ENCODE peak calls at places on chromosomes 13 and 19, in five cellular contexts. D is fibroblast of the aortic adventitia, R is uterus, J is fibroblast of lung, M is thoracic aorta. T is an unnamed sample.

GRCh38 chr13:48634631-48635030 is 19.1 kb upstream of the CYSLTR2 start:
- DNase-seq in D (no peak), R (no peak), J (no peak), M (no peak), T (no peak)

GRCh38 chr13:40589285-40590109 is 76.9 kb downstream of the FOXO1 start:
- DNase-seq in D (peak; percentile 52), R (no peak), J (peak; percentile 49), M (no peak), T (peak; percentile 67)

GRCh38 chr19:29672933-29673336 is 7.7 kb downstream of the PLEKHF1 start:
- DNase-seq in D (no peak), R (no peak), J (no peak), M (no peak), T (no peak)

GRCh38 chr13:76638160-76638559 is 248.0 kb downstream of the KCTD12 start:
- DNase-seq in D (no peak), R (no peak), J (no peak), M (no peak), T (no peak)

GRCh38 chr19:21463449-21464105 is 41.8 kb upstream of the ZNF429 start:
- DNase-seq in D (no peak), R (no peak), J (peak; percentile 33), M (no peak), T (no peak)

GRCh38 chr19:16875584-16876555 is 12.9 kb upstream of the F2RL3 start:
- DNase-seq in D (no peak), R (no peak), J (no peak), M (no peak), T (no peak)

GRCh38 chr13:109773276-109773675 is 13.1 kb downstream of the IRS2 start:
- DNase-seq in D (no peak), R (no peak), J (no peak), M (no peak), T (no peak)

GRCh38 chr13:51675385-51675784 is 91.1 kb downstream of the WDFY2 start:
- DNase-seq in D (no peak), R (no peak), J (no peak), M (no peak), T (no peak)

GRCh38 chr13:42883771-42884170 is 102.4 kb downstream of the FAM216B start:
- DNase-seq in D (peak; percentile 46), R (no peak), J (peak; percentile 61), M (no peak), T (peak; percentile 59)
- TF ChIP-seq CTCF in D (no peak), R (no peak), J (no peak), M (no peak), T (peak; percentile 15)

DNA sequence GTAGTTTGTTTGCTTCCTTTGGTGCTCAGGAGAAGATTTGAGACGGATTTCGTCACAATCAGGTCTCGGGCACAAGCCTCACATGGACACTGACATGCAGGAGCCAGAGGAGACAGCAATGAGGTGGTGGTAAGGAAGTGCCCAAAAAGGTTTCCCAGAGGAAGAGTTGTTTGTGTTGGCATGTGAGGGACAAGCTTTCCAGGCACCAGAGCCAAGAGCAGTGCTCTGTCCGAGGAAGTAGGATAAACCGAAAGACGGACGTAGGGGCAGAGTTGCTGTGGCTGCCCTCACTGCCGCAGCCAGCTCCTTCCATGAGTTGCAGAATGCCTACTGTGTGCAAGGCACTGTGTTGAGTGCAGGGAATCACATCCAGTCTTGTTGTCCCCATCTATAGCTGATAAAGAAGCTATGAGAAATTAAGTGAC is 27.7 kb downstream of the SAE1 start:
- DNase-seq in D (no peak), R (peak; percentile 19), J (no peak), M (no peak), T (no peak)
- H3K4me3 ChIP-seq in D (no peak overlapping the region), R (no peak overlapping the region), J (no peak overlapping the region), M (peak overlapping the region; percentile 28), T (no peak overlapping the region)

DNA sequence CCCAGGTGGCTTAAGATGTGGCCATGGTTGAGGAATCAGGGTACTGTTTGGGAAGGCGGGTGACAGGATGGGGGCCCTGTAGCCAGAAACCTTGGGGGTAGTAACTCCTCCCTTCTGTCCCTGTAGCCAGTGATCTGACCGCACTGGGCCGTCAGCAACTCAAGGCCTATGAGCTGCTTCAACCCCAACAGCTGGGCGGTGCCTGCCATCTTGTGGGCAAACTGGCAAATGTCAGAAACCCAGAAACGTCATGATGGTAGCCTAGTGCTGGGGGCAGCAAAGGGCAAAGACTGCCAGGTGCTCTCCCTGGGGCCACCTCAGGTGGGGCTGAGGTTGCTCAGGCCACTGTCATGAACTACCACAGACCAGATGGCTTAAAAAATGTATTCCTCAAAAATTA is 3.5 kb downstream of the COPE start:
- DNase-seq in D (peak; percentile 38), R (no peak), J (peak; percentile 47), M (no peak), T (peak; percentile 49)
- TF ChIP-seq CTCF in D (peak; percentile 25), R (peak; percentile 20), J (peak; percentile 17), M (no peak), T (peak; percentile 34)

DNA sequence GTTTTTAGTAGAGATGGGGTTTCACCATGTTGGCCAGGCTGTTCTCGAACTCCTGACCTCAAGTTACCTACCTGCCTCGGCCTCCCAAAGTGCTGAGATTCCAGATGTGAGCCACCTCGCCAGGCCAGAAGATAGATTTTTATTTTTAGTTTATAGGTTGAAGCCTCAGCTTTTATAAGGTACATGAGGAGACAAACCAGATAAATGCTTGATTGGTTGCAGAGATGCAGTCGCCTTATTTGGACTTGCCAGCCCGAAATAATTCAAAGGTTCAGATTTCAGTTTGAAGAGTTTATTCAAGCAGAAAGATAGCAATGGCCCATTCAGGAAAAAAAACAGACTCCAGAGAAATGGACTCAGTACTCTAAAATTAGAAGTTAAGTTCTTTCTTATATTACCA is 3.1 kb downstream of the ZNF69 start:
- DNase-seq in D (no peak), R (no peak), J (no peak), M (no peak), T (no peak)
- H3K4me3 ChIP-seq in D (no peak overlapping the region), R (no peak overlapping the region), J (no peak overlapping the region), M (no peak overlapping the region), T (no peak overlapping the region)

GRCh38 chr19:55468054-55468393 is 3.5 kb upstream of the C19orf85 start:
- DNase-seq in D (no peak), R (no peak), J (no peak), M (no peak), T (no peak)
- TF ChIP-seq CTCF in D (no peak), R (no peak), J (no peak), M (peak; percentile 5), T (no peak)

DNA sequence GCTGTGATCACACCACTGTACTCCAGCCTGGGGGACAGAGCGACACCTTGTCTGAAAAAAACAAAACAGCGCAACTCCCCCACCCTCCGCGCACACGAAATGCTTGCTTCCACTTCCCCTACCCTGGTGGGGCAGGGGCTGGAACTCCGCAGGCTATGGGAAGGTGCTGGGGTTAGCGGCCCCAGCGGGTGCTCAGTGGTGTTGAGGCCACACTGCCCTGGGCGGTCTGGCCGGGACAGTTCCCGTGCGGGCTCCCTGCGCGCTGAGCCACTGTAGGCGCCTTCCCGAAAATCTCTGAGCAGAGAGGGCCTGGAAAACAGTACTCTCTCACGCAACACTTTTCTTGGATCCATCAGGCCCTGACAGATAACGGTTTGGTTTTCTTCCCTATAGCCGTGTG is 1.1 kb upstream of the WTIP start:
- DNase-seq in D (no peak), R (no peak), J (no peak), M (no peak), T (no peak)
- H3K4me3 ChIP-seq in D (no peak overlapping the region), R (no peak overlapping the region), J (peak overlapping the region; percentile 56), M (peak overlapping the region; percentile 86), T (no peak overlapping the region)

DNA sequence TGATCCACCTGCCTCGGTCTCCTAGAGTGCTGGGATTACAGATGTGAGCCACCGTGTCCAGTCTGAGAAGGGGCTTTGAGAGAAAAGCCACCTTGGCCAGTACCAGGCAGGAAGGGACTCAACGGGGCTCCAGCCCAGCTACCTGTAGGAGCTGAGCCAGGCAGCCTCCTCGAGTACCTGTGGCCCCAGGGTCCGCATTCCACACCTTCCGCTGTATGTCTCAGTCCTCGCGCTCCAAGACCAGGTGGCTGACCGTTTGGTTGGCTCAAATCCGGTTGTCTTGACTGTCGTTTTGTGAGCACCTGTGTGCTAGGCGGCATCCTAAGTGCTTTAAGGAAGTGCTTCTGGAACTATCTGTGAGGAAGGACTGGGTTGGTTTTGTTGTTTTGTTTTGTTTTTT is 16.2 kb downstream of the MARK4 start:
- DNase-seq in D (no peak), R (no peak), J (no peak), M (no peak), T (no peak)
- TF ChIP-seq CTCF in D (no peak), R (no peak), J (no peak), M (no peak), T (no peak)

GRCh38 chr19:45322744-45323281 is at the start of gene CKM:
- DNase-seq in D (no peak), R (no peak), J (no peak), M (no peak), T (no peak)
- H3K4me3 ChIP-seq in D (no peak within 1 kb of the TSS), R (no peak within 1 kb of the TSS), J (peak within 1 kb of the TSS; percentile 45), M (peak within 1 kb of the TSS; percentile 21), T (peak within 1 kb of the TSS; percentile 31)

T was measured in foreskin fibroblast.